ENCODE peak calls at places on chromosomes 5 and 9, in four cellular contexts. Q is esophagus squamous epithelium, P is stomach, K is mucosa of descending colon. C is an unnamed sample. For H3K4me1 and H3K9me3, the result is how much of the 10 kb centered on the place peaks cover.

GRCh38 chr5:179821298-179822058 is 773 bp downstream of the SQSTM1 start:
- DNase-seq in Q (peak), P (peak), K (peak), C (peak)

GRCh38 chr5:120093178-120093577 is 370.9 kb upstream of the PRR16 start:
- DNase-seq in Q (no peak), P (no peak), K (no peak), C (no peak)

GRCh38 chr9:16133556-16134227 is 580.8 kb downstream of the CCDC171 start:
- DNase-seq in Q (no peak), P (no peak), K (peak), C (peak)

GRCh38 chr9:92971121-92971520 is 23.8 kb downstream of the FGD3 start:
- DNase-seq in Q (no peak), P (no peak), K (no peak), C (no peak)

GRCh38 chr9:696332-697090 is 145.0 kb upstream of the DMRT1 start:
- DNase-seq in Q (no peak), P (no peak), K (no peak), C (no peak)

GRCh38 chr5:10338996-10339903 is 14.2 kb upstream of the MARCHF6 start:
- DNase-seq in Q (no peak), P (no peak), K (no peak), C (peak)

GRCh38 chr9:95840096-95840495 is 35.4 kb upstream of the ERCC6L2 start:
- DNase-seq in Q (no peak), P (no peak), K (no peak), C (no peak)

GRCh38 chr5:91264311-91265051 is 118.6 kb downstream of the ARRDC3 start:
- DNase-seq in Q (no peak), P (no peak), K (no peak), C (no peak)

GRCh38 chr9:132552041-132552440 is 30.4 kb upstream of the BARHL1 start:
- DNase-seq in Q (no peak), P (no peak), K (no peak), C (no peak)

GRCh38 chr9:9729082-9729481 is 883.7 kb downstream of the PTPRD start:
- DNase-seq in Q (no peak), P (no peak), K (no peak), C (no peak)

GRCh38 chr9:12705738-12706391 is 12.7 kb downstream of the TYRP1 start:
- DNase-seq in Q (no peak), P (no peak), K (no peak), C (no peak)

GRCh38 chr5:74468421-74468820 is 172.1 kb downstream of the ENC1 start:
- DNase-seq in Q (no peak), P (no peak), K (no peak), C (no peak)

GRCh38 chr5:81393783-81394718 is at the start of gene ACOT12:
- DNase-seq in Q (no peak), P (no peak), K (no peak), C (peak)

GRCh38 chr9:124716795-124717194 is 54.3 kb downstream of the NR6A1 start:
- DNase-seq in Q (no peak), P (no peak), K (no peak), C (no peak)

GRCh38 chr5:9924614-9925013 is 294.5 kb upstream of the TAS2R1 start:
- DNase-seq in Q (no peak), P (no peak), K (no peak), C (no peak)

GRCh38 chr9:75438716-75439115 is 350.4 kb downstream of the OSTF1 start:
- DNase-seq in Q (no peak), P (no peak), K (no peak), C (no peak)

GRCh38 chr5:170273968-170274710 is 23.4 kb downstream of the LCP2 start:
- DNase-seq in Q (no peak), P (peak), K (no peak), C (no peak)

GRCh38 chr9:131262327-131263032 is 13.8 kb downstream of the FAM78A start:
- DNase-seq in Q (no peak), P (no peak), K (no peak), C (no peak)

GRCh38 chr5:4011943-4012342 is 416.3 kb downstream of the IRX1 start:
- DNase-seq in Q (no peak), P (no peak), K (no peak), C (no peak)

GRCh38 chr5:90020575-90021535 is 388.7 kb downstream of the CETN3 start:
- DNase-seq in Q (no peak), P (no peak), K (no peak), C (no peak)

GRCh38 chr5:144467795-144468194 is 297.1 kb downstream of the KCTD16 start:
- DNase-seq in Q (no peak), P (no peak), K (peak), C (no peak)

GRCh38 chr5:4868140-4868735 is 271.9 kb upstream of the ADAMTS16 start:
- DNase-seq in Q (no peak), P (peak), K (peak), C (peak)

DNA sequence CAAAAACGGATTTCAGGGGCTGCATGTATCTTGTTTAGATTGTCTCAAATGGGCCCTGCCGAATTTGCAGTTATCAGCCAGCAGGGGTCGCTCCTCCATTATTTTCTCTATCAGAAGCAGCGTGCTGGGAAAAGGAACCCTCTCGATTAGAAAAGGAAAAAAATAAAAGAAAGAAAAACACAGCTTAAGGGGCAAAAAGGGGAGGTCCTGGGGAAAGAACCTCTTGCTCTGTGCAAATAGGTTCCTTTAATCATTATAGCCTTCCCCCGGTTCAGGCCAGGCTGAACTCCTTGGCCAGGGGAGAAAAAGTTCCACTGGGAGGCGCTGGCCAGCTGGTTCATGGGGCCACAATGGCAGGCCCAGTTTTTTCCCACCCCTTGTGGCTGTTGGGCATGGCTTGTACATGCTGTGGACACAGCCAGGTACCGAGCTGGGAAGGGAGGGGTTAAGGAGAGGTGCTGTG is 25.0 kb upstream of the CAPSL start:
- DNase-seq in Q (no peak), P (no peak), K (no peak), C (peak)
- TF ChIP-seq CTCF in Q (peak), P (no peak), K (no peak), C (peak)

DNA sequence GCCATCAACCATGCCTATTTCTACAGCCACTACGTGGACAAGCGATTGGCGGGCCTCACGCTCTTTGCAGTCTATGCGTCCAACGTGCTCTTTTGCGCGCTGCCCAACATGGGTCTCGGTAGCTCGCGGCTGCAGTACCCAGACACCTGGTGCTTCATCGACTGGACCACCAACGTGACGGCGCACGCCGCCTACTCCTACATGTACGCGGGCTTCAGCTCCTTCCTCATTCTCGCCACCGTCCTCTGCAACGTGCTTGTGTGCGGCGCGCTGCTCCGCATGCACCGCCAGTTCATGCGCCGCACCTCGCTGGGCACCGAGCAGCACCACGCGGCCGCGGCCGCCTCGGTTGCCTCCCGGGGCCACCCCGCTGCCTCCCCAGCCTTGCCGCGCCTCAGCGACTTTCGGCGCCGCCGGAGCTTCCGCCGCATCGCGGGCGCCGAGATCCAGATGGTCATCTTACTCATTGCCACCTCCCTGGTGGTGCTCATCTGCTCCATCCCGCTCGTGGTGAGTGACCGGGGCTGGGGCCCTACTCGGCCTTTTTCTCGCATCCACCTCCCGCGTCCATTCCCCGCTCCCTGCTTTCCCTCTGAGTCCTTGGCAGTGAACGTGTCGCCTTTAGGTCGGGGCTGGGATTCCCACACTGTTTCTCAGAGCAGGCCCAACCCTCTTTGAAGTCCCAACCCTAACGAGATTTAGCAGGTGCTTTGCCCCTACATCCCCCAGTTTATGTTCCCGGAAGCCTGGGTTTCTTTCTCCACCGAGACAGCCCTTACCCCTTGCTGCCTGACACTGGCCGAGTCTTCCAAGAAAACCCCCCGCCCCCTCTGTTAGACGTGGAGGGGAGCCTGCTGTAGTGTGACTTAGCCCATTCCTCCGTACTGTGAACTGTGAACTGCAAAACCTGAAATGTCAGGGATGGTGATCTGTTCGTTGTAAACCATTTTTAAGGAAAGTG is 1.9 kb downstream of the PTGER4 start:
- DNase-seq in Q (peak), P (peak), K (peak), C (no peak)
- H3K4me1 ChIP-seq in Q (under half), P (half or more), K (under half), C (under half)

GRCh38 chr5:171830686-171831085 is 45.1 kb downstream of the SMIM23 start:
- DNase-seq in Q (no peak), P (no peak), K (no peak), C (no peak)
- H3K9me3 ChIP-seq in Q (under half), P (under half), K (under half), C (under half)

GRCh38 chr9:112366591-112366990 is 13.3 kb upstream of the HSDL2 start:
- DNase-seq in Q (no peak), P (no peak), K (no peak), C (no peak)
- TF ChIP-seq CTCF in Q (no peak), P (no peak), K (no peak), C (peak)

DNA sequence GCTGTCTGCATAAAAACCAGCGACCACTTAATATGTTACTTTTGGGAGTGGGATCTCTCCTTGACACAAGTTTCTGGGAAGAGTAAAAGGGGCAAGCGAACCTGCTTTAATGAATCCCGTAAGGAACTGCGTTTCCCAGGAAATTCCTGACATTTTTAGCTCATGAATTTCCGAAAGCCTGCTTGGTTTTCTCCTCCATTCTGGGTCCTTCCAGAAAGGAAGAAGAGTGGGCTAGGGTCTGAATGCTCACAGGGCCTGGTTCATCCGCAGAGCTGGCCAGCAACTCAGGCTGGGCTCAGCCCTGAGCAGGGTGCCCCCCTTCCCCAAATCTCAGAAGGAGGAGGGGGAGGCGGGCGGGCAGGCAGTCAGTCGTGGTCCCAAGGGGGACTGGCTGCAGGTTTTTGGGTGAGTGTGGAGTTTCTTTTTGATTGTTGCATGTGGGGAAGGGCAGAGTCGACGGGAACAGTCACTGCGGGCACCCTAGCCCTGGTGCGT is 1.2 kb upstream of the PURA start:
- DNase-seq in Q (no peak), P (no peak), K (no peak), C (no peak)
- H3K4me1 ChIP-seq in Q (under half), P (half or more), K (under half), C (under half)

GRCh38 chr9:127078988-127079387 is 43.4 kb downstream of the ANGPTL2 start:
- DNase-seq in Q (no peak), P (no peak), K (no peak), C (no peak)
- H3K9me3 ChIP-seq in Q (under half), P (under half), K (under half), C (under half)